ENCODE peak calls at places on chromosomes 1 and 21, in five cellular contexts. E is Kasumi-1; C is nephron progenitor cell; H is activated CD8-positive, alpha-beta memory T cell treated with anti-CD3 and anti-CD28 coated beads, Interleukin-2, amount 50 U/mL, for 4 hours; L is mesothelial cell of epicardium. T is an unnamed sample.

GRCh38 chr1:163230827-163231226 is 28.1 kb upstream of the RGS5 start:
- DNase-seq in C (no peak), H (no peak), E (no peak), L (no peak), T (no peak)

GRCh38 chr1:149995927-149996326 is 14.6 kb downstream of the OTUD7B start:
- DNase-seq in L (no peak), C (no peak), E (no peak), H (no peak), T (peak)

GRCh38 chr1:207463021-207463420 is 8.9 kb downstream of the CR2 start:
- DNase-seq in L (no peak), H (no peak), E (no peak), C (no peak), T (peak)

GRCh38 chr1:118884946-118885345 is 103.2 kb downstream of the TBX15 start:
- DNase-seq in E (no peak), C (no peak), H (no peak), L (no peak), T (no peak)

GRCh38 chr1:192749349-192749748 is 59.5 kb upstream of the RGS2 start:
- DNase-seq in E (no peak), L (no peak), C (no peak), H (no peak), T (no peak)

GRCh38 chr1:227709451-227709850 is 25.7 kb downstream of the JMJD4 start:
- DNase-seq in L (no peak), H (no peak), E (no peak), C (no peak), T (no peak)

GRCh38 chr21:28492127-28492526 is 500.6 kb downstream of the LTN1 start:
- DNase-seq in H (no peak), E (no peak), C (no peak), L (no peak), T (no peak)

GRCh38 chr21:45420623-45421041 is 15.7 kb downstream of the COL18A1 start:
- DNase-seq in E (no peak), L (no peak), C (peak), H (no peak), T (no peak)

GRCh38 chr1:53672785-53673184 is 66.2 kb downstream of the GLIS1 start:
- DNase-seq in L (no peak), C (no peak), H (no peak), E (no peak), T (no peak)

GRCh38 chr1:115133440-115133839 is 44.1 kb upstream of the TSPAN2 start:
- DNase-seq in L (no peak), E (no peak), C (no peak), H (no peak), T (no peak)

GRCh38 chr1:226006686-226007085 is 7.5 kb upstream of the SDE2 start:
- DNase-seq in C (no peak), L (no peak), E (no peak), H (no peak), T (no peak)

GRCh38 chr1:151509350-151510019 is 1.7 kb upstream of the CGN start:
- DNase-seq in C (no peak), H (no peak), E (no peak), L (no peak), T (no peak)

GRCh38 chr1:84247425-84248220 is 53.9 kb upstream of the SAMD13 start:
- DNase-seq in H (no peak), L (no peak), C (no peak), E (no peak), T (peak)

GRCh38 chr1:89466307-89466925 is 58.2 kb upstream of the LRRC8B start:
- DNase-seq in H (no peak), L (no peak), E (peak), C (no peak), T (no peak)

GRCh38 chr1:172948457-172948856 is 102.3 kb downstream of the TNFSF18 start:
- DNase-seq in L (no peak), E (no peak), H (peak), C (no peak), T (peak)

GRCh38 chr1:27615346-27616004 is 11.5 kb upstream of the AHDC1 start:
- DNase-seq in C (no peak), L (no peak), H (no peak), E (peak), T (no peak)

GRCh38 chr1:25958475-25958874 is 39.4 kb downstream of the PAFAH2 start:
- DNase-seq in H (no peak), C (no peak), L (no peak), E (no peak), T (peak)

GRCh38 chr21:42836767-42837301 is 42.5 kb downstream of the WDR4 start:
- DNase-seq in H (no peak), C (no peak), E (no peak), L (no peak), T (no peak)

GRCh38 chr1:203210988-203211387 is 18.5 kb downstream of the CHIT1 start:
- DNase-seq in E (no peak), C (no peak), H (no peak), L (no peak), T (no peak)

GRCh38 chr1:228867093-228867950 is 132.0 kb downstream of the RHOU start:
- DNase-seq in L (no peak), C (no peak), E (no peak), H (no peak), T (no peak)